ENCODE peak calls at places on chromosomes 13 and 19, in five cellular contexts. F is stimulated activated CD4-positive, alpha-beta T cell treated with anti-CD3 and anti-CD28 coated beads, Interleukin-4, amount 100 ng/mL, for 48 hours; Q is HTR-8/SVneo; D is activated CD8-positive, alpha-beta memory T cell treated with anti-CD3 and anti-CD28 coated beads for 24 hours; B is endodermal cell. O is an unnamed sample.

GRCh38 chr13:76035711-76036110 is 399.6 kb downstream of the LMO7 start:
- DNase-seq in Q (no peak), B (no peak), F (no peak), D (no peak), O (no peak)

GRCh38 chr13:111280226-111280625 is 40.2 kb upstream of the TEX29 start:
- DNase-seq in D (no peak), F (no peak), Q (no peak), B (peak; percentile 32), O (no peak)

GRCh38 chr13:30334663-30335386 is 27.5 kb upstream of the KATNAL1 start:
- DNase-seq in F (no peak), D (no peak), B (peak; percentile 73), Q (no peak), O (peak; percentile 58)

GRCh38 chr13:59111711-59112110 is 1052.0 kb downstream of the DIAPH3 start:
- DNase-seq in B (no peak), Q (peak; percentile 10), F (no peak), D (no peak), O (no peak)

GRCh38 chr19:58476498-58477015 is 405 bp downstream of the ZNF446 start:
- DNase-seq in D (no peak), B (no peak), Q (no peak), F (no peak), O (peak; percentile 71)

GRCh38 chr13:40682449-40683240 is 16.2 kb upstream of the FOXO1 start:
- DNase-seq in F (no peak), D (peak; percentile 53), Q (no peak), B (peak; percentile 52), O (no peak)

GRCh38 chr19:35292986-35293732 is 1.2 kb downstream of the MAG start:
- DNase-seq in Q (no peak), B (peak; percentile 59), F (no peak), D (no peak), O (no peak)

GRCh38 chr19:49613374-49613773 is 22.4 kb downstream of the PRR12 start:
- DNase-seq in F (no peak), B (no peak), D (no peak), Q (peak; percentile 27), O (peak; percentile 33)

GRCh38 chr19:5621311-5621944 is 1.1 kb downstream of the SAFB2 start:
- DNase-seq in B (no peak), F (no peak), Q (no peak), D (no peak), O (no peak)

GRCh38 chr13:93201992-93202558 is 24.5 kb upstream of the GPC6 start:
- DNase-seq in F (no peak), Q (no peak), B (no peak), D (no peak), O (no peak)

GRCh38 chr19:16561382-16561781 is 10.8 kb downstream of the SLC35E1 start:
- DNase-seq in B (no peak), D (no peak), F (no peak), Q (no peak), O (no peak)

GRCh38 chr13:47594833-47595232 is 406.2 kb downstream of the SUCLA2 start:
- DNase-seq in B (peak; percentile 83), D (no peak), F (no peak), Q (no peak), O (peak; percentile 16)

GRCh38 chr13:86906458-86906857 is 764.7 kb upstream of the SLITRK5 start:
- DNase-seq in D (no peak), B (no peak), F (no peak), Q (no peak), O (no peak)

GRCh38 chr19:39409886-39410619 is 2.4 kb upstream of the PLEKHG2 start:
- DNase-seq in F (no peak), B (no peak), D (peak; percentile 83), Q (no peak), O (peak; percentile 86)

GRCh38 chr13:99228737-99229691 is 28.4 kb downstream of the UBAC2 start:
- DNase-seq in F (no peak), B (no peak), D (peak; percentile 72), Q (peak; percentile 40), O (no peak)

GRCh38 chr19:7327802-7328201 is 20.9 kb upstream of the ARHGEF18 start:
- DNase-seq in Q (no peak), F (no peak), B (no peak), D (no peak), O (no peak)